ENCODE peak calls at places on chromosome 3, in ten cellular contexts. H is HL-60, K is stomach, T is uterus, V is cardiac fibroblast, E is heart right ventricle, G is fibroblast of pulmonary artery, X is natural killer cell, C is neural crest cell, D is left lung. N is an unnamed sample.

GRCh38 chr3:159897331-159898075 is 91.1 kb upstream of the IL12A start:
- DNase-seq in G (peak; percentile 88), H (no peak), V (peak; percentile 86), D (no peak), X (no peak), C (no peak), K (no peak), E (no peak), T (peak; percentile 32), N (no peak)

GRCh38 chr3:139654637-139655365 is 23.0 kb downstream of the NMNAT3 start:
- DNase-seq in K (no peak), G (no peak), X (no peak), C (no peak), D (no peak), H (no peak), E (no peak), T (no peak), V (no peak), N (no peak)

GRCh38 chr3:46848271-46849097 is 14.8 kb downstream of the MYL3 start:
- DNase-seq in K (peak; percentile 24), C (peak; percentile 31), T (no peak), D (no peak), H (peak; percentile 15), G (peak; percentile 97), E (no peak), V (peak; percentile 96), X (peak; percentile 15), N (no peak)

GRCh38 chr3:119098620-119099222 is 47.2 kb upstream of the TEX55 start:
- DNase-seq in E (peak; percentile 19), K (no peak), T (no peak), H (no peak), C (peak; percentile 33), V (peak; percentile 49), G (peak; percentile 58), X (no peak), D (no peak), N (no peak)

GRCh38 chr3:12995389-12996180 is 77.6 kb downstream of the IQSEC1 start:
- DNase-seq in C (no peak), D (no peak), X (peak; percentile 16), V (no peak), K (no peak), H (peak; percentile 70), G (no peak), T (no peak), E (no peak), N (no peak)

GRCh38 chr3:169303660-169304059 is 359.9 kb downstream of the MECOM start:
- DNase-seq in X (no peak), H (no peak), V (no peak), K (no peak), D (no peak), T (no peak), E (no peak), C (no peak), G (no peak), N (no peak)

GRCh38 chr3:32895701-32896100 is 55.7 kb upstream of the CCR4 start:
- DNase-seq in H (no peak), V (no peak), E (no peak), X (no peak), K (no peak), D (no peak), G (no peak), C (no peak), T (no peak), N (no peak)

GRCh38 chr3:132659370-132660055 is at the start of gene ACAD11:
- DNase-seq in C (peak; percentile 57), E (peak; percentile 66), H (peak; percentile 64), K (peak; percentile 64), V (peak; percentile 76), X (peak; percentile 33), T (peak; percentile 72), D (peak; percentile 94), G (peak; percentile 67), N (peak; percentile 26)

GRCh38 chr3:128548426-128549282 is 55.7 kb upstream of the GATA2 start:
- DNase-seq in X (no peak), D (no peak), K (peak; percentile 18), T (no peak), V (peak; percentile 81), G (peak; percentile 79), E (no peak), C (no peak), H (no peak), N (no peak)

GRCh38 chr3:57825116-57825515 is 69.0 kb downstream of the SLMAP start:
- DNase-seq in V (no peak), G (no peak), H (no peak), T (no peak), D (no peak), C (no peak), K (no peak), X (no peak), E (no peak), N (no peak)

GRCh38 chr3:17404548-17404947 is 337.9 kb downstream of the TBC1D5 start:
- DNase-seq in C (no peak), V (no peak), H (no peak), K (no peak), X (no peak), D (no peak), T (no peak), G (no peak), E (no peak), N (no peak)

GRCh38 chr3:17407576-17407975 is 334.9 kb downstream of the TBC1D5 start:
- DNase-seq in C (no peak), K (no peak), V (no peak), X (no peak), T (no peak), G (no peak), E (no peak), D (no peak), H (no peak), N (no peak)

GRCh38 chr3:17398959-17399551 is 343.4 kb downstream of the TBC1D5 start:
- DNase-seq in X (no peak), G (no peak), C (no peak), E (no peak), K (no peak), V (no peak), D (no peak), T (no peak), H (no peak), N (no peak)

GRCh38 chr3:17399586-17399985 is 342.8 kb downstream of the TBC1D5 start:
- DNase-seq in E (no peak), G (no peak), T (no peak), C (no peak), K (no peak), H (no peak), X (no peak), V (no peak), D (no peak), N (no peak)

DNA sequence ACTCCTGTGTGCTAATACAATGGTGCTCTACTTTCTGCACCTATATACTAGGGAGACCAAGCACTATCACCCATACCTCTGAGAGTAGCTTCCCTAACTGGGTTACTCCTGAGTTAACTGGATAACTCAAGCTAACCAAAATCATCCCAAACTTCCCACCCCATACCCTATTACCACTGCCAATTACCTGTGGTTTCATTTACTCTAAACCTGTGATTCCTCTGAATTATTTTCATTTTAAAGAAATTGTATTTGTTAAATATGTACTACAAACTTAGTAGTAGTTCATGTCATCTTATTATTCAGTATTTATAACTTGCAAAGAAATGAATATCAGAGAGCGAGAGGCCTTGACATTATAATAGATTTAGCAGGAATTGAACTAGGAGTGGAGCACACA is 340.5 kb downstream of the TBC1D5 start:
- DNase-seq in E (no peak), V (no peak), K (no peak), D (no peak), C (no peak), T (no peak), X (no peak), G (no peak), H (no peak), N (no peak)
- TF ChIP-seq CTCF in E (no peak), V (no peak), K (no peak), D (no peak), C (no peak), T (no peak), X (no peak), G (no peak), H (no peak), N (no peak)

GRCh38 chr3:126133606-126134005 is 46.8 kb downstream of the ALDH1L1 start:
- DNase-seq in H (no peak), X (peak; percentile 8), G (no peak), T (peak; percentile 11), V (no peak), E (peak; percentile 2), C (no peak), K (no peak), D (peak; percentile 51), N (no peak)

GRCh38 chr3:126134219-126134975 is 46.0 kb downstream of the ALDH1L1 start:
- DNase-seq in D (peak; percentile 79), T (peak; percentile 70), E (peak; percentile 67), H (peak; percentile 52), C (peak; percentile 81), V (peak; percentile 62), G (peak; percentile 61), K (peak; percentile 60), X (peak; percentile 37), N (peak; percentile 71)

GRCh38 chr3:126131881-126132750 is 48.2 kb upstream of the SLC41A3 start:
- DNase-seq in K (peak; percentile 18), G (no peak), D (peak; percentile 49), C (no peak), E (peak; percentile 2), H (no peak), T (peak; percentile 7), X (peak; percentile 13), V (no peak), N (no peak)

GRCh38 chr3:126130981-126131750 is 47.2 kb upstream of the SLC41A3 start:
- DNase-seq in E (peak; percentile 2), K (peak; percentile 25), G (no peak), X (peak; percentile 3), T (peak; percentile 11), H (no peak), D (peak; percentile 65), C (no peak), V (no peak), N (no peak)

GRCh38 chr3:126132751-126133511 is 47.5 kb downstream of the ALDH1L1 start:
- DNase-seq in E (peak; percentile 1), T (peak; percentile 11), D (no peak), C (no peak), H (no peak), V (peak; percentile 22), K (peak; percentile 22), G (peak; percentile 29), X (peak; percentile 7), N (no peak)
- TF ChIP-seq CTCF in E (no peak), T (no peak), D (no peak), C (peak; percentile 56), H (no peak), V (peak; percentile 54), K (no peak), G (peak; percentile 48), X (no peak), N (peak; percentile 57)

DNA sequence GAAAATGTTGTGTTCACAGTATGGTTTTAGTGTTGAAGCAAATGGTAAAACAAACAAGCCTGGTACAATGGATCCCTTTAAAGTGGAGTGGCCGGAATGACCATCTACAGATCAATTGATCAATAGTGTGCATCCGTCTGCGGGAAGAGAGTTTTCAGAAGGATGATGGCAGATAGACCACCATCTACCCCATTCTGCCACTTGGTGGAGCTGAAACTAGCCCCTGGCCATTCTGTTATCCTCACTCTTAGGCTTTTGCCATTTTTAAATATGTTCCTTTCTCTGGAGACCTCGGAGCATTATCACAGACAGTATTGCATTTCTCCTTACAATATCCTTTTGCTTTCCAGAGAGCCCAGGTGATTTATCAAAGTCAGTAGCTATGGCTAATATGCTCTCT is 258.9 kb upstream of the CFAP20DC start:
- DNase-seq in C (no peak), K (no peak), D (no peak), H (no peak), E (no peak), V (no peak), X (no peak), T (no peak), G (no peak), N (no peak)
- TF ChIP-seq CTCF in C (peak; percentile 24), K (no peak), D (no peak), H (no peak), E (no peak), V (no peak), X (peak; percentile 10), T (no peak), G (no peak), N (peak; percentile 17)

GRCh38 chr3:111080357-111080937 is 8.8 kb downstream of the NECTIN3 start:
- DNase-seq in K (no peak), E (no peak), C (no peak), X (no peak), G (peak; percentile 80), D (no peak), V (peak; percentile 72), T (no peak), H (no peak), N (no peak)
- TF ChIP-seq CTCF in K (no peak), E (peak; percentile 75), C (peak; percentile 79), X (peak; percentile 26), G (peak; percentile 65), D (no peak), V (peak; percentile 50), T (peak; percentile 24), H (no peak), N (peak; percentile 69)